ENCODE peak calls at places on chromosomes 11 and 22, in five cellular contexts. J, O, M, C and R are unnamed samples.

GRCh38 chr22:19784396-19785175 is 24.0 kb downstream of the TBX1 start:
- DNase-seq in J (no peak), O (no peak), M (no peak), C (peak), R (no peak)

GRCh38 chr11:71372693-71373657 is 75.2 kb downstream of the DHCR7 start:
- DNase-seq in J (no peak), O (peak), M (peak), C (no peak), R (no peak)

GRCh38 chr22:43109511-43109910 is 1.0 kb upstream of the BIK start:
- DNase-seq in J (no peak), O (no peak), M (no peak), C (no peak), R (no peak)

GRCh38 chr22:36369922-36370781 is 17.6 kb downstream of the MYH9 start:
- DNase-seq in J (no peak), O (peak), M (no peak), C (no peak), R (no peak)

GRCh38 chr11:130124096-130124495 is 35.5 kb upstream of the ST14 start:
- DNase-seq in J (peak), O (peak), M (peak), C (no peak), R (peak)

GRCh38 chr22:20881231-20881630 is 22.4 kb downstream of the SNAP29 start:
- DNase-seq in J (no peak), O (no peak), M (no peak), C (no peak), R (no peak)

GRCh38 chr22:41808400-41808799 is 7.9 kb downstream of the CCDC134 start:
- DNase-seq in J (no peak), O (no peak), M (no peak), C (no peak), R (no peak)

GRCh38 chr11:75498556-75499255 is 27.0 kb downstream of the GDPD5 start:
- DNase-seq in J (no peak), O (no peak), M (no peak), C (no peak), R (no peak)

GRCh38 chr11:70776914-70777532 is 378.7 kb downstream of the CTTN start:
- DNase-seq in J (no peak), O (no peak), M (no peak), C (no peak), R (no peak)

GRCh38 chr11:30422828-30423648 is 100.1 kb downstream of the ARL14EP start:
- DNase-seq in J (no peak), O (no peak), M (no peak), C (peak), R (no peak)

GRCh38 chr11:118435233-118435892 is 929 bp upstream of the KMT2A start:
- DNase-seq in J (no peak), O (peak), M (no peak), C (peak), R (no peak)

GRCh38 chr11:86116386-86116726 is 47.5 kb upstream of the PICALM start:
- DNase-seq in J (peak), O (peak), M (peak), C (no peak), R (no peak)

GRCh38 chr11:18322818-18323570 is 627 bp downstream of the GTF2H1 start:
- DNase-seq in J (no peak), O (no peak), M (no peak), C (no peak), R (no peak)

GRCh38 chr11:36426226-36426848 is 83.7 kb downstream of the TRAF6 start:
- DNase-seq in J (no peak), O (no peak), M (no peak), C (no peak), R (no peak)

GRCh38 chr11:75159081-75159953 is 8.4 kb downstream of the SLCO2B1 start:
- DNase-seq in J (no peak), O (no peak), M (no peak), C (peak), R (no peak)

GRCh38 chr11:20337526-20338154 is 25.9 kb upstream of the HTATIP2 start:
- DNase-seq in J (no peak), O (peak), M (peak), C (no peak), R (no peak)
- TF ChIP-seq CTCF in J (peak), O (peak), M (peak), C (no peak), R (peak)

GRCh38 chr11:533586-534196 is 1.7 kb downstream of the HRAS start:
- DNase-seq in J (no peak), O (no peak), M (no peak), C (no peak), R (no peak)
- H3K4me3 ChIP-seq in J (peak), O (peak), M (no peak), C (no peak), R (peak)

GRCh38 chr11:64935634-64936081 is at the start of gene GPHA2:
- DNase-seq in J (no peak), O (peak), M (no peak), C (peak), R (peak)
- TF ChIP-seq CTCF in J (peak), O (no peak), M (peak), C (no peak), R (peak)

DNA sequence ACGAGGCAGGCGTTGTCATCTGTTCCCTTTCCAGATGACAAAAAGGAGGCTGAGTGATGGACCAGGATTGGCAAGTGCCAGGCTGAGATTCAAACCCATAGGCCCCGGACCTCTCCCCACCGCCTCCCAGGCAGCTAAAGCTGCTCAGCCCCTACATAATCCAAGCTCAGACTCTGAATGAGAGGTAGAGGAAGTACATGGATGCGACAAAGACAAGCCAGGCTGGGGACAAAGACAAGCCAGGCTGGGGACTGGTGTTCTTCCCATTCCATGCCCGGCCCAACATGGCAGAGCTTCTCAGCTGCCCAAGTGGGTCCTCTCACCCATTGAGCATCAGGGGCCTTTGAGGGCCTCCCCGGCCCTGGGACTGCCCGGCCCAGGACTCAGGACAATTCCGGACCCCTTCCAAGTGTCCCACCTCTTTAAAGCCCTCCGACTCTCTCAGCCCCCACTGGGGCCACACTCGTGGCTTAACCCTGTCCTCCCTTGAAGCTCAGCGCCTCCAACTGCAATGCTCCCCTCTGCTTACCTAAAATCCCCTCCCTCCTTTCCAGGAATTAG is 4.8 kb downstream of the MFNG start:
- DNase-seq in J (no peak), O (no peak), M (no peak), C (no peak), R (no peak)
- H3K4me3 ChIP-seq in J (no peak), O (no peak), M (no peak), C (no peak), R (no peak)